ENCODE peak calls at places on chromosome 4, in eight cellular contexts. K is fibroblast of mammary gland, G is IMR-90, H is GM10248, W is brain microvascular endothelial cell, A is lower leg skin, D is GM12878, Y is spleen. V is an unnamed sample.

GRCh38 chr4:121277194-121278105 is 103.4 kb downstream of the QRFPR start:
- DNase-seq in Y (no peak), A (no peak), G (no peak), H (no peak), K (peak), D (no peak), W (no peak), V (no peak)

GRCh38 chr4:130249002-130249401 is 1153.0 kb downstream of the C4orf33 start:
- DNase-seq in D (no peak), A (no peak), Y (no peak), G (no peak), W (no peak), K (no peak), H (no peak), V (no peak)

GRCh38 chr4:15506464-15506863 is 36.8 kb downstream of the CC2D2A start:
- DNase-seq in A (no peak), G (peak), W (peak), D (no peak), Y (no peak), H (no peak), K (peak), V (no peak)

GRCh38 chr4:139315221-139315675 is 13.0 kb upstream of the NDUFC1 start:
- DNase-seq in W (no peak), K (no peak), D (peak), G (no peak), Y (no peak), A (no peak), H (peak), V (peak)

GRCh38 chr4:159401791-159402380 is 299.0 kb downstream of the RAPGEF2 start:
- DNase-seq in K (peak), H (no peak), W (peak), D (no peak), Y (no peak), A (no peak), G (peak), V (no peak)

GRCh38 chr4:37685726-37686372 is 327 bp downstream of the RELL1 start:
- DNase-seq in W (peak), D (no peak), K (no peak), G (peak), A (no peak), H (peak), Y (no peak), V (no peak)

GRCh38 chr4:110091426-110091825 is 107.0 kb downstream of the ELOVL6 start:
- DNase-seq in K (peak), G (peak), Y (no peak), A (no peak), H (no peak), D (no peak), W (peak), V (no peak)

GRCh38 chr4:117898496-117898895 is 135.8 kb upstream of the NDST3 start:
- DNase-seq in W (no peak), G (no peak), D (no peak), H (no peak), K (no peak), Y (no peak), A (no peak), V (no peak)

GRCh38 chr4:18291313-18291712 is 269.8 kb upstream of the LCORL start:
- DNase-seq in K (no peak), A (no peak), W (no peak), Y (no peak), H (no peak), G (no peak), D (no peak), V (no peak)

GRCh38 chr4:60452259-60452658 is 747.9 kb upstream of the ADGRL3 start:
- DNase-seq in W (no peak), H (no peak), G (no peak), D (no peak), K (no peak), Y (no peak), A (no peak), V (no peak)

GRCh38 chr4:114807759-114808404 is 209.3 kb downstream of the UGT8 start:
- DNase-seq in K (peak), D (no peak), G (peak), A (no peak), Y (no peak), W (peak), H (peak), V (peak)

GRCh38 chr4:159902648-159903047 is 799.8 kb downstream of the RAPGEF2 start:
- DNase-seq in H (no peak), Y (no peak), A (no peak), D (no peak), G (no peak), W (no peak), K (no peak), V (no peak)

GRCh38 chr4:147924604-147925412 is 192.9 kb downstream of the ARHGAP10 start:
- DNase-seq in G (peak), D (no peak), Y (no peak), H (peak), W (peak), A (no peak), K (peak), V (no peak)

GRCh38 chr4:174592985-174593335 is 70.7 kb upstream of the HPGD start:
- DNase-seq in H (no peak), Y (no peak), K (peak), D (no peak), A (peak), W (peak), G (peak), V (no peak)

GRCh38 chr4:11698846-11699590 is 270.3 kb upstream of the HS3ST1 start:
- DNase-seq in K (peak), G (peak), Y (no peak), D (no peak), W (peak), A (no peak), H (no peak), V (no peak)

GRCh38 chr4:80362578-80363181 is 27.1 kb downstream of the CFAP299 start:
- DNase-seq in Y (peak), H (peak), G (peak), K (peak), W (peak), A (no peak), D (no peak), V (no peak)

GRCh38 chr4:2418652-2419571 is at the start of gene CFAP99:
- DNase-seq in A (peak), D (peak), Y (peak), H (peak), K (peak), W (peak), G (peak), V (peak)

GRCh38 chr4:16222957-16223527 is 3.2 kb downstream of the TAPT1 start:
- DNase-seq in D (no peak), Y (no peak), W (no peak), G (peak), K (no peak), A (no peak), H (no peak), V (no peak)

GRCh38 chr4:185203380-185204237 is at the start of gene CFAP97:
- DNase-seq in Y (peak), G (peak), D (no peak), H (peak), A (peak), K (peak), W (peak), V (peak)

GRCh38 chr4:108240356-108240755 is 71.6 kb upstream of the LEF1 start:
- DNase-seq in W (peak), Y (no peak), D (no peak), H (no peak), A (no peak), K (peak), G (peak), V (no peak)

GRCh38 chr4:2958446-2958845 is 4.8 kb downstream of the NOP14 start:
- DNase-seq in G (peak), D (no peak), K (peak), A (no peak), Y (no peak), W (peak), H (no peak), V (no peak)

GRCh38 chr4:113437124-113437523 is 324.4 kb downstream of the CAMK2D start:
- DNase-seq in W (no peak), D (no peak), G (no peak), H (no peak), A (no peak), K (peak), Y (no peak), V (no peak)

GRCh38 chr4:109332926-109333464 is 30.5 kb upstream of the COL25A1 start:
- DNase-seq in W (no peak), D (no peak), H (no peak), A (no peak), G (no peak), K (peak), Y (no peak), V (no peak)

GRCh38 chr4:183624548-183624947 is 34.4 kb downstream of the RWDD4 start:
- DNase-seq in A (no peak), Y (no peak), W (no peak), G (no peak), K (no peak), H (no peak), D (no peak), V (no peak)

GRCh38 chr4:120415902-120416301 is 349.3 kb upstream of the MAD2L1 start:
- DNase-seq in Y (no peak), H (no peak), G (no peak), D (no peak), K (no peak), W (no peak), A (no peak), V (no peak)

GRCh38 chr4:3036131-3036952 is 38.0 kb downstream of the HTT-AS start:
- DNase-seq in K (no peak), A (no peak), G (no peak), D (no peak), H (peak), Y (peak), W (no peak), V (no peak)

GRCh38 chr4:5980436-5981155 is 37.6 kb downstream of the C4orf50 start:
- DNase-seq in Y (no peak), A (no peak), G (no peak), H (no peak), K (peak), W (no peak), D (no peak), V (no peak)

GRCh38 chr4:12122316-12122715 is 693.6 kb upstream of the HS3ST1 start:
- DNase-seq in Y (no peak), W (no peak), A (no peak), H (no peak), D (no peak), G (no peak), K (no peak), V (no peak)

GRCh38 chr4:127250577-127250976 is 382.2 kb upstream of the INTU start:
- DNase-seq in A (no peak), K (no peak), H (no peak), G (no peak), D (no peak), W (no peak), Y (no peak), V (no peak)

GRCh38 chr4:57124145-57124544 is 14.0 kb upstream of the IGFBP7 start:
- DNase-seq in Y (no peak), W (no peak), K (no peak), A (no peak), D (no peak), H (no peak), G (no peak), V (no peak)

GRCh38 chr4:57127361-57127760 is 17.2 kb upstream of the IGFBP7 start:
- DNase-seq in G (no peak), K (no peak), W (no peak), H (no peak), D (no peak), Y (no peak), A (no peak), V (no peak)

GRCh38 chr4:57119054-57119651 is 9.0 kb upstream of the IGFBP7 start:
- DNase-seq in H (no peak), W (peak), K (peak), G (peak), D (no peak), A (peak), Y (no peak), V (no peak)

DNA sequence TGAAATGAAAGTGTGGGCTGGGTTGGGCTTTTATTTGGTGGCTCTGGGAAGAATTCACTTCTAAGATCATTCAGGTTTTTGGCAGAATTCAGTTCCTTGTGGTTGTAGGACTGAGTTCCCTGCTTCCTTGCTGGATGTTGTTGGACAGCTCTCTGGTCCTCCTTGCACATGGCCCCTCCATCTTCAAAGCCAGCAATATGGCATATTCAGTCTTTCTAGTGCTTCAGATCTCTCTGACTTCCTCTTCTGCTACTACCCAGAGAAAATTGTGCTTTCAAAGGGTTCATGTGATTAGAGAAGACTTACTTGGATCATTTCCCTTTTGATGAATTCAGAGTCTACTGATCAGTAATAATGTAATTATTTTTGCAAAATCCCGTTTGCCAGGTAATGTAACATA is 12.8 kb upstream of the IGFBP7 start:
- DNase-seq in D (no peak), W (no peak), Y (no peak), K (no peak), A (no peak), H (no peak), G (no peak), V (no peak)
- TF ChIP-seq CTCF in D (no peak), W (no peak), Y (no peak), K (no peak), A (no peak), H (no peak), G (no peak), V (no peak)

GRCh38 chr4:153649572-153649991 is 34.5 kb upstream of the TLR2 start:
- DNase-seq in A (no peak), K (peak), W (peak), D (no peak), H (no peak), G (peak), Y (no peak), V (no peak)
- TF ChIP-seq CTCF in A (no peak), K (peak), W (peak), D (peak), H (peak), G (peak), Y (no peak), V (peak)

DNA sequence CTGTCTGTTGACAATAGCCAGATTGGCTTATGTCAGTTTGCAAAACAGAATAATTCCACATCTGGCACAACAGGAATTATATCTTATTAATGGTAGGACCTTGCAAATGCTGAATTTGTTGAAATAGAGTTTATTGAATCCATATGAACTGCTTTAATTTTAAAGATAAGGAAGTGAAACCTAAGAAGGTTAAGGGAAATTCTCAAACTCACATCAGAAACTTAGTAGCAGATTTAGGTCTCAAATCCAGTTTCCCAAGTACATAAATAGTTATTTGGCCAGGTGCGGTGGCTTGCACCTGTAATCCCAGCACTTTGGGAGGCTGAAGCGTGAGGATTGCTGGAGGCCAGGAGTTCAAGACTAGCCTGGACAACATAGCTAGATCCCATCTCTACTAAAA is 117.1 kb downstream of the HNRNPD start:
- DNase-seq in K (no peak), A (no peak), G (no peak), W (no peak), Y (no peak), H (no peak), D (no peak), V (no peak)
- TF ChIP-seq CTCF in K (no peak), A (no peak), G (no peak), W (no peak), Y (no peak), H (no peak), D (no peak), V (no peak)

GRCh38 chr4:23202712-23203247 is 510.0 kb downstream of the GBA3 start:
- DNase-seq in W (no peak), H (no peak), D (no peak), G (no peak), Y (no peak), A (no peak), K (no peak), V (no peak)
- TF ChIP-seq CTCF in W (no peak), H (no peak), D (no peak), G (no peak), Y (no peak), A (no peak), K (no peak), V (no peak)

DNA sequence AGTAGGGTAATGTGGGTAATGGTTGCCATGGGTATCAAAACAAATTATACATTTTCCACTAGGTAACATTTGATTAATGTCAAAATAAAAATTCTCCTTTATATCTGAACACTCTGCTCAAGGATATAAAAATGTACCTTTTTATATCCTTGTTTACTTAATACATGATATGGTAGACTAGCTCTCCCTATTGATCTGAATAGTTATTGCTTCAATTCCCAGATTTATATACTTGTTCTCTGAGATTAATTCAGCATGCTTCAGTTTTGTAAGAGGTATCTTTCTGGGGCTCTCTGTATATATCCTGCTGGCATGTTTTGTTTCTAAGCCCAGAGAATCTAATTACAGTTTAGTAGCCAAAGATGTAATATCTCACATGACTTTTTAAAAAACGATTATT is 169.7 kb downstream of the NPNT start:
- DNase-seq in H (no peak), W (no peak), G (no peak), K (no peak), Y (no peak), D (no peak), A (no peak), V (no peak)
- TF ChIP-seq CTCF in H (no peak), W (no peak), G (no peak), K (no peak), Y (no peak), D (no peak), A (no peak), V (no peak)

GRCh38 chr4:154192585-154192984 is 299.0 kb downstream of the DCHS2 start:
- DNase-seq in H (no peak), G (no peak), A (no peak), D (no peak), Y (no peak), W (no peak), K (no peak), V (no peak)
- TF ChIP-seq CTCF in H (no peak), G (no peak), A (no peak), D (no peak), Y (no peak), W (no peak), K (no peak), V (no peak)

DNA sequence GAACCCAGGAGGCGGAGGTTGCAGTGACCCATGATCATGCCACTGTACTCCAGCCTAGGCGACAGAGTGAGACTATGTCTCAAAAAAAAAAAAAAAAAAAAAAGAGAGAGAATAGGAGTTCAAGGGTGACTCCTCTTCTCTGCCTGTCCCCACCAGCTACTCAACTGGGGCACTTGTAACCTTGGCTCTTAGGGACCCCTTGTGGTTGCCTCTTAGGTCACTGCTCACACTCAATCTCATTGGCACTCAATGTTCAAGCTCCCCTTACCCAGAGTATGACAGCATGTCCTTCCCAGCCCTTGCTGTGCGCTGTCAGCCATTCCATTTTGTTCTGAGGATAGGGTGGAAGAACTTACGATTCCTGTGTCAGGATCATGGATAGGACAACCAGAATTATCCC is 82.4 kb upstream of the BEND4 start:
- DNase-seq in D (no peak), G (no peak), Y (no peak), K (no peak), H (no peak), W (no peak), A (no peak), V (no peak)
- TF ChIP-seq CTCF in D (no peak), G (no peak), Y (no peak), K (no peak), H (no peak), W (no peak), A (no peak), V (no peak)

V was measured in GM06990.